ENCODE peak calls at places on chromosomes 6 and 20, in five cellular contexts. F is CD8-positive, alpha-beta memory T cell; C is heart left ventricle; G is stomach; B is pancreas. N is an unnamed sample.

GRCh38 chr6:61953881-61954280 is 332.1 kb downstream of the KHDRBS2 start:
- DNase-seq in F (no peak), C (no peak), G (no peak), B (no peak), N (no peak)

GRCh38 chr6:33856655-33857054 is 52.9 kb upstream of the MLN start:
- DNase-seq in F (peak), C (no peak), G (peak), B (no peak), N (no peak)

GRCh38 chr20:39607124-39607523 is 645.0 kb downstream of the DHX35 start:
- DNase-seq in F (no peak), C (no peak), G (no peak), B (no peak), N (no peak)

GRCh38 chr20:18705490-18705889 is 108.1 kb upstream of the SCP2D1 start:
- DNase-seq in F (no peak), C (no peak), G (no peak), B (no peak), N (peak)

GRCh38 chr6:26214826-26215199 is 127.6 kb downstream of the HFE start:
- DNase-seq in F (no peak), C (no peak), G (no peak), B (no peak), N (no peak)

GRCh38 chr6:53741001-53741400 is 53.8 kb upstream of the LRRC1 start:
- DNase-seq in F (no peak), C (no peak), G (no peak), B (no peak), N (no peak)

GRCh38 chr6:14397518-14397901 is 279.9 kb downstream of the CD83 start:
- DNase-seq in F (no peak), C (no peak), G (no peak), B (no peak), N (no peak)

GRCh38 chr6:63764318-63764916 is 128.8 kb downstream of the PHF3 start:
- DNase-seq in F (peak), C (no peak), G (no peak), B (no peak), N (no peak)

GRCh38 chr20:22312744-22313346 is 271.5 kb downstream of the FOXA2 start:
- DNase-seq in F (no peak), C (no peak), G (peak), B (no peak), N (peak)

GRCh38 chr6:95576621-95577316 is 566 bp upstream of the MANEA start:
- DNase-seq in F (peak), C (no peak), G (no peak), B (no peak), N (peak)

GRCh38 chr20:46399401-46399800 is 7.0 kb downstream of the ELMO2 start:
- DNase-seq in F (no peak), C (no peak), G (no peak), B (no peak), N (no peak)

GRCh38 chr6:163820745-163821456 is 406.4 kb downstream of the QKI start:
- DNase-seq in F (no peak), C (peak), G (no peak), B (no peak), N (no peak)

GRCh38 chr20:18543932-18544331 is 23.3 kb upstream of the SMIM26 start:
- DNase-seq in F (no peak), C (peak), G (peak), B (peak), N (no peak)

GRCh38 chr6:69379518-69379917 is 417.3 kb downstream of the LMBRD1 start:
- DNase-seq in F (no peak), C (no peak), G (no peak), B (no peak), N (no peak)

GRCh38 chr6:25012657-25013056 is 76.9 kb upstream of the RIPOR2 start:
- DNase-seq in F (no peak), C (no peak), G (no peak), B (no peak), N (no peak)

GRCh38 chr6:40714576-40715500 is 127.7 kb upstream of the LRFN2 start:
- DNase-seq in F (no peak), C (no peak), G (peak), B (no peak), N (no peak)

GRCh38 chr6:20001286-20001685 is 164.1 kb downstream of the ID4 start:
- DNase-seq in F (no peak), C (no peak), G (no peak), B (no peak), N (no peak)

GRCh38 chr20:11124849-11125505 is 451.2 kb upstream of the JAG1 start:
- DNase-seq in F (no peak), C (no peak), G (no peak), B (no peak), N (no peak)

GRCh38 chr6:121504227-121504626 is 68.8 kb downstream of the GJA1 start:
- DNase-seq in F (no peak), C (no peak), G (no peak), B (no peak), N (no peak)
- H3K27ac ChIP-seq in F (no peak), C (no peak), G (peak), B (peak), N (peak)

GRCh38 chr6:41733349-41733706 is 2.1 kb downstream of the TFEB start:
- DNase-seq in F (peak), C (no peak), G (no peak), B (no peak), N (no peak)

GRCh38 chr6:41732601-41733348 is 2.6 kb downstream of the TFEB start:
- DNase-seq in F (peak), C (peak), G (peak), B (peak), N (no peak)

GRCh38 chr6:41730531-41731436 is 4.6 kb downstream of the TFEB start:
- DNase-seq in F (no peak), C (peak), G (no peak), B (peak), N (no peak)

GRCh38 chr6:41731561-41732086 is 3.8 kb downstream of the TFEB start:
- DNase-seq in F (no peak), C (peak), G (no peak), B (peak), N (no peak)

GRCh38 chr6:41732149-41732548 is 3.3 kb downstream of the TFEB start:
- DNase-seq in F (no peak), C (no peak), G (no peak), B (no peak), N (no peak)
- H3K27ac ChIP-seq in F (peak), C (peak), G (peak), B (no peak), N (no peak)

DNA sequence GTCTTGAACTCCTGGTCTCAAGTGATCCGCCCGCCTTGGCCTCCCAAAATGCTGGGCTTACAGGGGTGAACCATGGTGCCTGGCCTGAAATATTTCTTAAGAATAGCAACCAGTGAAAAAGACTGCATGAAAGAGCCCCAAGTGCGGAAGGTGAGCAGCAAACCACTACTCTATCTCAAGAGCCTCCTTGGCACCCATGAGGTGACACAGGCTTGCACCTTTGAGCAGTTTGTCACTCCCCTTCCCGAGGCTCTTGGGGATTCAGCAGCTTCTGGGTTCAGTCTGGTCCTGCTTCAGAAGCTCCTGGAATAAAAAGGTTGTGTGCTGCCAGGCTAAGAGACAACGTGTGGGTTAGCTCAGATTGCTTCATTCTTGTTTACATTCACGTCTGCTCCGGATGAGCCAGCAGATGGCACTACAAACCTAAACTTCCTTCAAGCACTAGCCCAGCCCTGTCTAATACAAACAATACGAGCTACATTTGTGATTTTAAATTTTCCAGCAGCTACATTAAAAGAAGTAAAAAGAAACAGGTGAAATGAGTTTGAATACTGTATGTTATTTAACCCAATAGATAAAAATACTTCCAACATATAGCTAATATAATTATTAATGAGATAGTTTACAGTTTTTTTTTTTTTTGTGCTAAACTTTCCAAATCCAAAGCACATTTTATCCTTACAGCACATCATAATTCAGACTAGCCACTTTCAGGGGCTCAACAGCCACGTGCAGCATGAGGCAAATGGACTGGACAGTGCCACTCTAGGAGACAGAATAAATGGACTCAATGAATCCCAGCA is 46.2 kb downstream of the GJA10 start:
- DNase-seq in F (peak), C (peak), G (peak), B (no peak), N (peak)
- H3K27ac ChIP-seq in F (no peak), C (no peak), G (no peak), B (no peak), N (no peak)

GRCh38 chr6:35050291-35050987 is 90.7 kb downstream of the TCP11 start:
- DNase-seq in F (no peak), C (no peak), G (no peak), B (no peak), N (no peak)
- H3K27ac ChIP-seq in F (no peak), C (peak), G (peak), B (peak), N (no peak)

DNA sequence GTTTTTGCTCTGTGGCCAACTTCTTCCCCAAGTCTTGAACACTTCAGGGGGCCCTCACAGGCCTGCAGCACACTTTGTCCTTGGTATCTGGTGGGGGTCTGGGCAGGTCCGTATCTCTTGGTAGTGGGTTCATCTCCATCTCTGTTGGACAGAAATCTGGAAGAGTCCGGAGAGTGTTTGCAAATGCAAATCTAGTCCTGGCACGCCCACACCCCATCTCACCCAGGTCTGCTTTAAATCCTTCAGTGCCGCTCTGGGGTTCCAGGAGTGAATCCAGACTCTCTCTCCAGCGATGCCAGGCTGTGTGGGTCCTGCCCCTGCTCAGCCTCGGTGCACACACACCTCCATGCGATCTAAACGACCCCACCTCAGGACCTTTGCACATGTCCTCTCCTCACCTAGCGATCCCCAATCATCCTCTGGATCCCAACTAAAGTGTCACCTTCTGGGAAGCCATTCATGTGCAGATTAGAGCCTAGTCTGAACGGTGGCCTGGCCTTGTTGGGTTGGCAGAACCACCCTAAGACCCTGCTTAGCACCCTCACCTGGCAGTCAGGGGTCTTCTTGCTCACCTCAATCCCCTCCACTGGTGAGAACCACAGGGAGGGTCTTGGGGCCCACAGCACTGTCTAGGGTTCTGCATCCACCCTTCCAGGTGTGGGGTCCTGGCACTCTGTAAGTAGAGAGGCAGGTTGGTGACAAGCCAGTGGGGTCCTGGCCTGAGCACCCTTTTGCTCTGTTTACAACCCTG is 100.9 kb downstream of the SYCP2 start:
- DNase-seq in F (no peak), C (no peak), G (no peak), B (no peak), N (no peak)
- H3K27ac ChIP-seq in F (no peak), C (no peak), G (no peak), B (no peak), N (no peak)

N was measured in SJSA1.